ENCODE peak calls at places on chromosomes 3 and 15, in four cellular contexts. H is K562, T is SK-N-SH, W is HepG2. P is an unnamed sample.

GRCh38 chr3:186099178-186099577 is 9.7 kb downstream of the ETV5 start:
- DNase-seq in H (no peak), T (peak), W (no peak), P (no peak)

GRCh38 chr3:136042608-136043221 is 77.2 kb downstream of the PPP2R3A start:
- DNase-seq in H (peak), T (peak), W (peak), P (no peak)

GRCh38 chr15:66761723-66762595 is 59.9 kb downstream of the SMAD6 start:
- DNase-seq in H (no peak), T (no peak), W (no peak), P (no peak)

GRCh38 chr3:99980606-99981005 is 133.7 kb downstream of the FILIP1L start:
- DNase-seq in H (no peak), T (no peak), W (no peak), P (no peak)

GRCh38 chr15:39641187-39641889 is 60.5 kb downstream of the THBS1 start:
- DNase-seq in H (no peak), T (no peak), W (no peak), P (no peak)

GRCh38 chr15:34610388-34610787 is 26.9 kb upstream of the GOLGA8B start:
- DNase-seq in H (no peak), T (no peak), W (no peak), P (no peak)

GRCh38 chr3:102163818-102164154 is 271.0 kb upstream of the ZPLD1 start:
- DNase-seq in H (no peak), T (no peak), W (no peak), P (no peak)

GRCh38 chr3:183158113-183158512 is 4.4 kb downstream of the LAMP3 start:
- DNase-seq in H (no peak), T (no peak), W (no peak), P (no peak)

GRCh38 chr3:98013428-98014349 is 21.4 kb downstream of the GABRR3 start:
- DNase-seq in H (no peak), T (no peak), W (no peak), P (no peak)

GRCh38 chr3:179991877-179992276 is 44.9 kb downstream of the PEX5L start:
- DNase-seq in H (no peak), T (no peak), W (no peak), P (no peak)

GRCh38 chr3:101379695-101380376 is 59.5 kb upstream of the IMPG2 start:
- DNase-seq in H (no peak), T (no peak), W (no peak), P (peak)

GRCh38 chr3:169072494-169072893 is 591.0 kb downstream of the MECOM start:
- DNase-seq in H (no peak), T (no peak), W (no peak), P (no peak)

GRCh38 chr3:308597-309321 is 112.2 kb downstream of the CHL1 start:
- DNase-seq in H (no peak), T (no peak), W (no peak), P (no peak)

DNA sequence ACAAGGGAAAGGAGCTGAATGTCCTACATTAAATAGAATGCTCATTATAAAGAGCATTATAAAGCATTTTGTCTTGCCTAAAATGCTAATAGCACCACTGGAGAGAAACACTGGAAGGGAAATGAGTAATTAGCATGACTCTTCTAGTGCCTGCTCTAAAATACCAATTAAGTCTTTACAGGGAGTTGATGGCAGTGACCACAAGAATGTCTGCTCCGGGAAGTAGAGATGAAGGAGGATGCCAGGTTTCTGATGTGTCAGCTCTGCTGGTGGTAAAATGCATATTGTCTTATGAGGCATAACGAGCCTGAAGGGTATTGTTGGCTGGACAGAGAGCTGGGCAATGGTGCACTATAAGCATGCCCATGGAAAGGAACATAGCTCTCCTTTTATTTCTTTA is 49.5 kb downstream of the MYLK start:
- DNase-seq in H (no peak), T (no peak), W (no peak), P (no peak)
- TF ChIP-seq REST in H (no peak), T (peak), W (no peak), P (no peak)

DNA sequence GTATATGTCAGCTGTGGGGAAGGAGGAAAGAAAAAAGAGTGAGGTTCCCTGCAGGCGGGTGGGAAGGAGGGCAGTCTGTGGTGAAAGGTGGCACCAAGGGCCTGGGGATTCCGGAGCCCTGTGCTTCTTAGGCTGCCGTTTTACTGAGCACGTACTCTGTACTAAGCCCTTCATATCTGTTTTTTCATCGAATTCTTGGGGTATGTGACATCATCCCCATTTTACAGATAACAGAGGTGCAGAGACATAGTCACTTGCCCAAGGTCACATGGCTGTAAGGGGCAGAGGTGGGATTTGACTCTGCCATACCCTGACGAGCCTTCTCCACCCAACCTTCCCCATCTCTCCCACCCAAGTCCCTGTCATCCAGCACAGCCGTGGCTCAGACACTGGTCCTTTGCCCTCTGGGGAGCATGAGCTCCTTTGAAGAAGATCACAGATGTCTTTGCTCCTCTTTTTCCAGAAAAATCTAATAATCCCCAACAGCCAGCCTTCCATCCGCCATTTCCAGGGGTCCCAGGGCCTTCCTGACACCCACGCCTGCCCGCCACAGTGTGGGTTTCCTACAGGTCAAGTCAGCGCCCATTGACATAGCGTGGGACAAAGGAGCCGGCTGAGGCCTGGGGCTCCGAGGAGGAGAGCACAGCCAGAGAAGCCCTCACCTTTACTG is 24.2 kb downstream of the CYP11A1 start:
- DNase-seq in H (no peak), T (no peak), W (no peak), P (no peak)
- TF ChIP-seq TAF1 in H (no peak), T (no peak), W (no peak), P (no peak)

GRCh38 chr15:44193651-44194396 is 1.2 kb downstream of the FRMD5 start:
- DNase-seq in H (no peak), T (peak), W (no peak), P (no peak)
- TF ChIP-seq REST in H (no peak), T (no peak), W (no peak), P (no peak)

DNA sequence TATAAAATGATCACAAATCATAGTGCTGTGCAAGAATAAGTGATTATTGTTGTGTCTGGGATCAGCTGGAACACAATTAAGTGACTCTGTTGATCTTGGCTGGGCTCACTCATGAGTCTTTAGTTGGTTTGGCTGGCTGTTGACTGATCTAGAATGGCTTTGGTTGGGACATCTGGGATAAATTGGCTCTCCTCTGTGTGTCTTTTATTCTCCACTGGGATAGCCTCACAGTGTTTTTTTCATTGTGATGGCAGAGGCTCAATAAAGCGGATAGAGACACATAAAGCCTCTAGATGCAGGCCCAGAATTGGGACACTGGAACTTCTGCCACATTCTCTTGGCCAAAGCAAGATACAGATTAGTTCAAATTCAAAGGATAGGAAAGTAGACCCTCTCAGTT is 735.6 kb downstream of the PDCD6IP start:
- DNase-seq in H (no peak), T (no peak), W (no peak), P (no peak)
- TF ChIP-seq TAF1 in H (no peak), T (no peak), W (no peak), P (no peak)

DNA sequence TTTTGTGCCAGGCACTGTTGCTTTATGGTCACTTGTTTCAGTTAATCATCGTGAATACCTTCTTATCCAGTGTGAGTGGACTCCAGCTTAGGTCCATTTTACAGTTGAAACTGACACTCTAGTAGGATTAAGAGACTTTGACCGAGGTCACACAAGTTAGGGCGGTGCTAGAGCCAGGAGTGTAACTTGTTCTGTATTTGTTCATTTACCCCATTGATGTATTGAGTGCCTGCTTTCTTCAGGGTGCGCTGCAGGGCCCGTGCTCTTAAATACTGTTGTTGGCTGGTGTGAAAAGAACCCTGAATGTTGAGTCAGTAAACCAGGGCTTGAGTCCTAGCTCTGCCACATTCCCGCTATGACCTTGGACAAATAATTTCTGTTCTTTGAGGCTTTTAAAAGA is 15.4 kb downstream of the PDHB start:
- DNase-seq in H (no peak), T (no peak), W (no peak), P (no peak)
- TF ChIP-seq REST in H (no peak), T (no peak), W (no peak), P (no peak)

GRCh38 chr3:74129611-74130010 is 484.8 kb downstream of the CNTN3 start:
- DNase-seq in H (no peak), T (no peak), W (no peak), P (no peak)

GRCh38 chr3:74124716-74125115 is 489.7 kb downstream of the CNTN3 start:
- DNase-seq in H (no peak), T (no peak), W (no peak), P (no peak)

GRCh38 chr3:74122281-74122680 is 492.2 kb downstream of the CNTN3 start:
- DNase-seq in H (no peak), T (no peak), W (no peak), P (no peak)

GRCh38 chr3:74129056-74129455 is 485.4 kb downstream of the CNTN3 start:
- DNase-seq in H (no peak), T (no peak), W (no peak), P (no peak)

DNA sequence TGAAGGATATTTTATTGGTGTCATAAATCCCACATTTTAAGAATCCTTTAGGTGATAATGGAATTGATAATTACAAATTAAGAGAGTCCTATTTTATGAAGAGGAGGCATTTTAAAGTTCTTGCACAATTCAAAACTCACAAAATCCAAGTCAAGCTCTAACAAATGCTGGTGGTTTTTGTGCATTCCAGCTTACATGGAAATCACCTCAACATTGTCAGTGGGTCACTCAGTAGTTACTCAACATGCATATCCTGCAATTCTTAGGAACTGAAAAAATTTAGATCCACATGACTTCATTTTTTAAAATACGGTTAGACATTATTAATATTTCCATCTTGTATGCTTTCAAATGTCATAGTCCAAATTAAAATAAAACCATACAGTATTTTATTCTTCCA is 487.2 kb downstream of the CNTN3 start:
- DNase-seq in H (no peak), T (no peak), W (no peak), P (no peak)
- TF ChIP-seq TAF1 in H (no peak), T (no peak), W (no peak), P (no peak)

GRCh38 chr15:95292790-95293450 is 1037.6 kb upstream of the NR2F2 start:
- DNase-seq in H (no peak), T (no peak), W (no peak), P (no peak)

GRCh38 chr15:95296626-95297025 is 1033.9 kb upstream of the NR2F2 start:
- DNase-seq in H (no peak), T (no peak), W (no peak), P (no peak)

GRCh38 chr15:95298729-95299128 is 1031.8 kb upstream of the NR2F2 start:
- DNase-seq in H (no peak), T (no peak), W (no peak), P (no peak)

GRCh38 chr15:95295311-95295710 is 1035.2 kb upstream of the NR2F2 start:
- DNase-seq in H (no peak), T (no peak), W (no peak), P (no peak)

GRCh38 chr15:95295905-95296618 is 1034.4 kb upstream of the NR2F2 start:
- DNase-seq in H (no peak), T (no peak), W (no peak), P (no peak)
- TF ChIP-seq REST in H (no peak), T (no peak), W (no peak), P (no peak)

DNA sequence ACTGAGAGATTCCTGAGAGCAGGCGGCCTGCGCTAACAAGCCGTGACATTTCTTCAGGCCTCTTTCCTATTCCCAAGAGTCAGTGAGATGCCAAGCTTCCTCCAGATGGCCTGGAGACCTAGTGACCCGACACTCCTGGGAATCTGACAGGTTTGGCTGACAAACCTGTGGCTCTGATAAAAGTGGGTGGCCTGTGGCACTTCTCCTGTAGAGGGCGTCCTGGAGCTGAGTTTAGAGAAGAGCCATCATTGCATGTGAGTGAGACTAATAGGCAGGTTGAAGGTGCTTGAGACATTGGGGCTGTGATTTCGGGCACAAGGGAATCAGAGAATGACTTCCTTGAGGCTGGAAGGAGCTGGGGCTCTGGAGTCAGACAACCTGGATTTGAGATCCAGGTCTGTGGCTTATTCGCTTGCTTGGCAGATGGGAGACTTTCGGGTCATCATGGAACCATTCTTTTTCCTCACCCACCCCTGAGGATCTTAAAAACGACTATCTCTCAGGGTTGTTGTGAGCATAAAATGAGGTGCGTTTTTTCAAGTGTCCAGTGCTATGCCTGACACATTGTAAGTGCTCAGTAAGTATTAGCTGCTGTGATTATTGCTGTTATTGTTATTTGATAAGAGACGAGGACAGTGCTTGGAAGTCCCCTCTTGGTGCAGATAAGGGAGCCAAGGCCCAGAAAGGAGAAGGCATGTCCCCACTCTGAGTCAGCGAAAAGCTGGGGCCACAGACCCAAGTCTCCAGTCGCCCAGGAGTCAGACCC is 77.2 kb downstream of the SCN10A start:
- DNase-seq in H (peak), T (peak), W (peak), P (no peak)
- TF ChIP-seq TAF1 in H (no peak), T (no peak), W (no peak), P (no peak)

GRCh38 chr3:123584988-123585937 is at the start of gene HACD2:
- DNase-seq in H (peak), T (peak), W (peak), P (peak)
- TF ChIP-seq REST in H (no peak), T (no peak), W (no peak), P (no peak)

GRCh38 chr15:89184886-89185526 is 36.4 kb downstream of the RLBP1 start:
- DNase-seq in H (no peak), T (no peak), W (no peak), P (no peak)

GRCh38 chr15:89186798-89187197 is 34.6 kb downstream of the RLBP1 start:
- DNase-seq in H (no peak), T (no peak), W (no peak), P (no peak)

GRCh38 chr15:89187301-89187700 is 34.1 kb downstream of the RLBP1 start:
- DNase-seq in H (no peak), T (no peak), W (no peak), P (no peak)

GRCh38 chr15:89184367-89184766 is 37.0 kb downstream of the RLBP1 start:
- DNase-seq in H (no peak), T (no peak), W (no peak), P (no peak)

GRCh38 chr15:89187911-89188514 is 33.4 kb downstream of the RLBP1 start:
- DNase-seq in H (no peak), T (no peak), W (no peak), P (no peak)
- TF ChIP-seq TAF1 in H (no peak), T (no peak), W (no peak), P (no peak)